ENCODE peak calls at places on chromosomes 2 and 18, in eight cellular contexts. B is heart left ventricle; M is ACHN; O is prostate gland; S is GM23248; I is activated CD4-positive, alpha-beta T cell treated with anti-CD3 and anti-CD28 coated beads, Interleukin-2, amount 50 U/mL, for 1 hour; R is uterus; J is NCI-H1694 treated with DMSO at 0.1 percent for 48 hours. V is an unnamed sample.

GRCh38 chr2:239831272-239831731 is 193.8 kb downstream of the NDUFA10 start:
- DNase-seq in B (peak; percentile 67), M (no peak), O (no peak), S (no peak), I (no peak), R (no peak), J (no peak), V (no peak)

GRCh38 chr2:176001281-176001902 is 675 bp downstream of the LNPK start:
- DNase-seq in B (no peak), M (peak; percentile 47), O (peak; percentile 28), S (peak; percentile 83), I (peak; percentile 28), R (peak; percentile 18), J (peak; percentile 66), V (peak; percentile 53)

GRCh38 chr18:21064347-21064746 is 47.3 kb downstream of the ROCK1 start:
- DNase-seq in B (no peak), M (peak; percentile 7), O (no peak), S (peak; percentile 40), I (no peak), R (no peak), J (no peak), V (no peak)

GRCh38 chr2:215540646-215541045 is 104.8 kb upstream of the FN1 start:
- DNase-seq in B (no peak), M (no peak), O (no peak), S (peak; percentile 92), I (no peak), R (no peak), J (no peak), V (no peak)

GRCh38 chr18:80191264-80191663 is 56.0 kb downstream of the PARD6G start:
- DNase-seq in B (no peak), M (no peak), O (no peak), S (no peak), I (no peak), R (no peak), J (no peak), V (no peak)

GRCh38 chr18:36534154-36534688 is 236.7 kb downstream of the FHOD3 start:
- DNase-seq in B (no peak), M (no peak), O (no peak), S (peak; percentile 46), I (no peak), R (no peak), J (peak; percentile 66), V (no peak)

GRCh38 chr2:28610583-28611201 is 114.8 kb downstream of the PLB1 start:
- DNase-seq in B (no peak), M (peak; percentile 99), O (peak; percentile 89), S (peak; percentile 92), I (no peak), R (peak; percentile 80), J (no peak), V (no peak)

GRCh38 chr2:236177967-236178909 is 10.1 kb upstream of the GBX2 start:
- DNase-seq in B (peak; percentile 81), M (peak; percentile 90), O (no peak), S (peak; percentile 77), I (no peak), R (no peak), J (peak; percentile 73), V (peak; percentile 50)

GRCh38 chr2:46913471-46914381 is 1.9 kb downstream of the MCFD2 start:
- DNase-seq in B (no peak), M (no peak), O (no peak), S (peak; percentile 79), I (no peak), R (no peak), J (no peak), V (no peak)

GRCh38 chr2:190881480-190882326 is 1.1 kb downstream of the GLS start:
- DNase-seq in B (peak; percentile 83), M (peak; percentile 75), O (peak; percentile 40), S (peak; percentile 89), I (peak; percentile 61), R (peak; percentile 57), J (peak; percentile 76), V (peak; percentile 76)

GRCh38 chr2:118738524-118739308 is 108.7 kb downstream of the EN1 start:
- DNase-seq in B (no peak), M (peak; percentile 88), O (no peak), S (peak; percentile 100), I (no peak), R (peak; percentile 22), J (no peak), V (no peak)

GRCh38 chr18:24837065-24837464 is 376.6 kb downstream of the HRH4 start:
- DNase-seq in B (no peak), M (no peak), O (no peak), S (peak; percentile 89), I (no peak), R (no peak), J (no peak), V (no peak)

GRCh38 chr2:195646424-195646823 is 10.6 kb upstream of the SLC39A10 start:
- DNase-seq in B (no peak), M (no peak), O (no peak), S (no peak), I (no peak), R (no peak), J (no peak), V (no peak)

GRCh38 chr18:60935046-60935445 is 398.2 kb upstream of the CDH20 start:
- DNase-seq in B (no peak), M (no peak), O (no peak), S (peak; percentile 3), I (no peak), R (no peak), J (no peak), V (no peak)

GRCh38 chr18:31603335-31603734 is 11.7 kb downstream of the TTR start:
- DNase-seq in B (no peak), M (peak; percentile 5), O (no peak), S (peak; percentile 61), I (no peak), R (no peak), J (no peak), V (no peak)

GRCh38 chr2:26035110-26035728 is 1.3 kb downstream of the RAB10 start:
- DNase-seq in B (no peak), M (peak; percentile 27), O (no peak), S (peak; percentile 46), I (no peak), R (no peak), J (no peak), V (no peak)

GRCh38 chr18:21194871-21195771 is 46.9 kb upstream of the GREB1L start:
- DNase-seq in B (no peak), M (peak; percentile 42), O (no peak), S (peak; percentile 64), I (no peak), R (no peak), J (peak; percentile 59), V (no peak)

GRCh38 chr2:198327526-198327925 is 523.1 kb downstream of the PLCL1 start:
- DNase-seq in B (no peak), M (no peak), O (no peak), S (no peak), I (no peak), R (no peak), J (no peak), V (no peak)

GRCh38 chr2:114685102-114685501 is 242.7 kb downstream of the DPP10 start:
- DNase-seq in B (no peak), M (no peak), O (no peak), S (no peak), I (no peak), R (no peak), J (no peak), V (no peak)

GRCh38 chr2:181070119-181070833 is 89.9 kb downstream of the UBE2E3 start:
- DNase-seq in B (no peak), M (peak; percentile 76), O (no peak), S (peak; percentile 69), I (no peak), R (no peak), J (no peak), V (no peak)

GRCh38 chr18:25786778-25787177 is 303.6 kb downstream of the SS18 start:
- DNase-seq in B (no peak), M (peak; percentile 76), O (no peak), S (peak; percentile 94), I (no peak), R (no peak), J (no peak), V (no peak)

GRCh38 chr2:200703132-200703925 is 108.4 kb upstream of the BZW1 start:
- DNase-seq in B (no peak), M (peak; percentile 80), O (peak; percentile 64), S (peak; percentile 83), I (no peak), R (peak; percentile 18), J (peak; percentile 48), V (no peak)

GRCh38 chr2:181810823-181811695 is 80.5 kb upstream of the ITPRID2 start:
- DNase-seq in B (no peak), M (peak; percentile 63), O (peak; percentile 70), S (peak; percentile 84), I (no peak), R (peak; percentile 39), J (no peak), V (no peak)

GRCh38 chr2:187875836-187876235 is 321.6 kb upstream of the TFPI start:
- DNase-seq in B (no peak), M (no peak), O (no peak), S (peak; percentile 4), I (no peak), R (no peak), J (no peak), V (no peak)

GRCh38 chr2:219155054-219155644 is 5.5 kb downstream of the NHEJ1 start:
- DNase-seq in B (no peak), M (peak; percentile 85), O (peak; percentile 72), S (peak; percentile 87), I (peak; percentile 13), R (peak; percentile 38), J (peak; percentile 88), V (peak; percentile 54)

GRCh38 chr18:79506191-79507075 is 110.7 kb downstream of the NFATC1 start:
- DNase-seq in B (peak; percentile 61), M (no peak), O (no peak), S (peak; percentile 58), I (no peak), R (peak; percentile 47), J (no peak), V (peak; percentile 40)

V was measured in naive thymus-derived CD4-positive, alpha-beta T cell.